ENCODE peak calls at places on chromosomes 12 and 14, in five cellular contexts. G is HCT116; F is HT1080; I is activated naive CD8-positive, alpha-beta T cell treated with anti-CD3 and anti-CD28 coated beads for 36 hours; K is nucleus accumbens. B is an unnamed sample.

GRCh38 chr12:63090716-63091115 is 60.3 kb downstream of the AVPR1A start:
- DNase-seq in F (no peak), G (no peak), I (no peak), K (no peak), B (no peak)

GRCh38 chr12:112226768-112227167 is 101.4 kb downstream of the TRAFD1 start:
- DNase-seq in G (no peak), K (no peak), F (no peak), I (no peak), B (no peak)

GRCh38 chr14:55938249-55938791 is 179.9 kb upstream of the PELI2 start:
- DNase-seq in F (peak; percentile 15), I (no peak), K (peak; percentile 30), G (no peak), B (no peak)

GRCh38 chr12:29640589-29641345 is 143.0 kb downstream of the TMTC1 start:
- DNase-seq in K (no peak), I (no peak), F (peak; percentile 75), G (peak; percentile 18), B (no peak)

GRCh38 chr12:93526786-93527428 is 45.6 kb upstream of the SOCS2 start:
- DNase-seq in F (peak; percentile 91), I (no peak), G (peak; percentile 61), K (no peak), B (no peak)

GRCh38 chr12:54021006-54021405 is 7.2 kb upstream of the HOXC6 start:
- DNase-seq in I (no peak), F (no peak), G (no peak), K (no peak), B (no peak)

GRCh38 chr12:57889541-57889989 is 43.0 kb upstream of the CTDSP2 start:
- DNase-seq in I (no peak), G (no peak), F (no peak), K (no peak), B (no peak)

GRCh38 chr14:51430600-51430999 is 190.6 kb downstream of the TMX1 start:
- DNase-seq in K (no peak), I (no peak), G (no peak), F (no peak), B (no peak)

GRCh38 chr12:108306014-108306501 is 33.1 kb downstream of the CMKLR1 start:
- DNase-seq in G (no peak), I (no peak), F (peak; percentile 73), K (no peak), B (no peak)

GRCh38 chr12:60191676-60192359 is 596.0 kb downstream of the SLC16A7 start:
- DNase-seq in I (no peak), F (peak; percentile 33), K (no peak), G (no peak), B (no peak)

GRCh38 chr14:100557658-100558057 is 29.6 kb downstream of the BEGAIN start:
- DNase-seq in F (peak; percentile 10), G (no peak), K (no peak), I (no peak), B (no peak)

GRCh38 chr14:30256627-30257026 is 302.3 kb upstream of the G2E3 start:
- DNase-seq in I (no peak), K (no peak), G (no peak), F (no peak), B (no peak)

GRCh38 chr12:128817115-128818015 is 6.4 kb downstream of the SLC15A4 start:
- DNase-seq in F (peak; percentile 43), K (no peak), I (no peak), G (no peak), B (no peak)

GRCh38 chr12:92721130-92721529 is 18.3 kb downstream of the PLEKHG7 start:
- DNase-seq in I (no peak), G (no peak), F (no peak), K (no peak), B (no peak)

GRCh38 chr12:51528852-51529545 is 62.0 kb upstream of the SCN8A start:
- DNase-seq in G (no peak), K (no peak), I (no peak), F (no peak), B (no peak)

GRCh38 chr14:89141862-89142261 is 275.2 kb downstream of the FOXN3 start:
- DNase-seq in K (no peak), I (no peak), G (no peak), F (no peak), B (no peak)

GRCh38 chr12:57009949-57010626 is 3.7 kb upstream of the ZBTB39 start:
- DNase-seq in G (no peak), I (no peak), F (no peak), K (no peak), B (no peak)

GRCh38 chr14:56490379-56490778 is 89.2 kb upstream of the TMEM260 start:
- DNase-seq in G (peak; percentile 35), I (no peak), K (no peak), F (no peak), B (no peak)

GRCh38 chr14:54672181-54672580 is 105.3 kb downstream of the SAMD4A start:
- DNase-seq in G (no peak), F (no peak), I (no peak), K (no peak), B (no peak)

GRCh38 chr12:66947119-66947518 is 268.2 kb upstream of the GRIP1 start:
- DNase-seq in G (no peak), F (peak; percentile 5), I (peak; percentile 13), K (no peak), B (no peak)

GRCh38 chr12:42568952-42569916 is 20.3 kb downstream of the PRICKLE1 start:
- DNase-seq in F (peak; percentile 60), I (no peak), G (peak; percentile 49), K (no peak), B (no peak)

GRCh38 chr12:4630262-4630661 is 18.6 kb downstream of the AKAP3 start:
- DNase-seq in F (no peak), I (no peak), G (no peak), K (no peak), B (no peak)

GRCh38 chr12:34163443-34163842 is 141.1 kb downstream of the ALG10 start:
- DNase-seq in G (no peak), I (no peak), F (no peak), K (no peak), B (no peak)

GRCh38 chr12:93130371-93131049 is 201.4 kb upstream of the EEA1 start:
- DNase-seq in K (no peak), I (no peak), F (no peak), G (no peak), B (no peak)

GRCh38 chr12:123532808-123533649 is 490 bp downstream of the RILPL1 start:
- DNase-seq in I (no peak), G (no peak), F (peak; percentile 35), K (peak; percentile 30), B (no peak)

GRCh38 chr14:104439625-104440024 is 139.9 kb upstream of the C14orf180 start:
- DNase-seq in F (no peak), K (no peak), G (no peak), I (no peak), B (no peak)

GRCh38 chr12:45789025-45789424 is 59.5 kb downstream of the ARID2 start:
- DNase-seq in K (no peak), F (no peak), I (no peak), G (no peak), B (no peak)

GRCh38 chr14:103519043-103519836 is 3.4 kb downstream of the CKB start:
- DNase-seq in K (no peak), I (no peak), F (peak; percentile 86), G (no peak), B (no peak)

B was measured in activated T-helper 2 cell treated with anti-CD3 and anti-CD28 coated beads, Interferon-gamma antibody, Interleukin-2, Interleukin-4, amounts not matched to agents 10 μg/mL and 5 μg/mL and 100 μg/mL, durations not matched to agents 14 hours and 24 hours and 36 hours.